ENCODE peak calls at places on chromosomes 1 and 21, in six cellular contexts. X is HCT116, M is K562, D is H1, N is HepG2, F is GM12878. C is an unnamed sample.

GRCh38 chr1:16440150-16440479 is 409 bp upstream of the NECAP2 start:
- DNase-seq in F (no peak), M (no peak), N (peak), X (no peak), D (no peak), C (no peak)

GRCh38 chr1:234149217-234149616 is 224.0 kb upstream of the COA6 start:
- DNase-seq in M (no peak), N (no peak), F (no peak), D (no peak), X (no peak), C (no peak)

GRCh38 chr1:7491089-7491817 is 279.8 kb upstream of the VAMP3 start:
- DNase-seq in D (no peak), N (no peak), X (no peak), M (no peak), F (no peak), C (peak)

GRCh38 chr1:6117064-6117463 is 63.1 kb downstream of the CHD5 start:
- DNase-seq in M (no peak), N (no peak), F (no peak), X (no peak), D (no peak), C (no peak)

GRCh38 chr1:94384485-94385353 is 33.5 kb upstream of the ABCD3 start:
- DNase-seq in D (no peak), X (no peak), N (peak), M (no peak), F (no peak), C (peak)

GRCh38 chr1:201538618-201539551 is at the start of gene NAV1:
- DNase-seq in N (no peak), M (peak), X (no peak), D (peak), F (no peak), C (peak)

GRCh38 chr1:32240140-32240951 is 6.7 kb upstream of the FAM167B start:
- DNase-seq in D (peak), N (no peak), F (no peak), M (no peak), X (peak), C (peak)

GRCh38 chr1:32241011-32241763 is 5.8 kb upstream of the FAM167B start:
- DNase-seq in M (peak), X (no peak), F (no peak), N (no peak), D (peak), C (peak)

GRCh38 chr1:201157949-201158348 is 3.7 kb upstream of the TMEM9 start:
- DNase-seq in F (no peak), X (no peak), N (no peak), D (no peak), M (no peak), C (no peak)

GRCh38 chr1:59805564-59805963 is 9.2 kb upstream of the HOOK1 start:
- DNase-seq in D (no peak), N (peak), X (no peak), F (no peak), M (no peak), C (no peak)

GRCh38 chr1:13956386-13956785 is 256.4 kb downstream of the PRDM2 start:
- DNase-seq in D (no peak), F (no peak), N (no peak), M (no peak), X (no peak), C (no peak)

GRCh38 chr1:167564592-167564991 is 11.0 kb upstream of the CREG1 start:
- DNase-seq in D (no peak), M (no peak), N (no peak), X (no peak), F (no peak), C (no peak)

GRCh38 chr1:155186955-155187891 is 13.6 kb downstream of the TRIM46 start:
- DNase-seq in N (no peak), X (no peak), D (no peak), M (no peak), F (no peak), C (no peak)

GRCh38 chr1:53134961-53135734 is 7.3 kb downstream of the SLC1A7 start:
- DNase-seq in N (no peak), F (no peak), D (no peak), X (no peak), M (peak), C (no peak)

GRCh38 chr1:67001682-67002425 is 52.1 kb downstream of the SLC35D1 start:
- DNase-seq in F (no peak), D (no peak), N (no peak), X (no peak), M (no peak), C (no peak)

GRCh38 chr1:183611021-183611420 is 20.8 kb upstream of the NCF2 start:
- DNase-seq in F (no peak), D (no peak), M (no peak), X (no peak), N (no peak), C (no peak)

GRCh38 chr1:50080904-50081586 is 27.7 kb upstream of the ELAVL4 start:
- DNase-seq in D (peak), M (no peak), X (no peak), F (no peak), N (peak), C (no peak)

GRCh38 chr1:118075116-118075515 is 109.9 kb downstream of the SPAG17 start:
- DNase-seq in D (no peak), N (no peak), M (no peak), X (no peak), F (no peak), C (no peak)

GRCh38 chr1:41695118-41695517 is 210.6 kb upstream of the EDN2 start:
- DNase-seq in D (no peak), F (no peak), N (no peak), M (no peak), X (no peak), C (no peak)

GRCh38 chr1:164662462-164662861 is 103.5 kb downstream of the PBX1 start:
- DNase-seq in F (no peak), M (no peak), N (no peak), D (no peak), X (no peak), C (no peak)

GRCh38 chr1:208475449-208475848 is 231.3 kb upstream of the PLXNA2 start:
- DNase-seq in X (no peak), D (no peak), N (no peak), F (no peak), M (no peak), C (no peak)

GRCh38 chr1:67189953-67190352 is 23.7 kb downstream of the IL23R start:
- DNase-seq in N (no peak), X (no peak), M (no peak), D (no peak), F (no peak), C (no peak)

GRCh38 chr1:51237714-51238403 is 1.8 kb downstream of the RNF11 start:
- DNase-seq in F (no peak), X (no peak), M (no peak), N (no peak), D (no peak), C (peak)

GRCh38 chr1:26045712-26046312 is at the start of gene SLC30A2:
- DNase-seq in F (no peak), X (no peak), D (peak), N (no peak), M (no peak), C (no peak)

GRCh38 chr1:158146165-158146564 is 34.5 kb upstream of the CD1D start:
- DNase-seq in D (no peak), X (no peak), N (no peak), F (no peak), M (peak), C (no peak)

GRCh38 chr1:19460535-19461351 is 24.6 kb downstream of the CAPZB start:
- DNase-seq in X (no peak), M (peak), F (no peak), N (no peak), D (no peak), C (no peak)

GRCh38 chr1:238488406-238488805 is 597.7 kb upstream of the ZP4 start:
- DNase-seq in F (no peak), D (no peak), N (no peak), M (no peak), X (no peak), C (no peak)

DNA sequence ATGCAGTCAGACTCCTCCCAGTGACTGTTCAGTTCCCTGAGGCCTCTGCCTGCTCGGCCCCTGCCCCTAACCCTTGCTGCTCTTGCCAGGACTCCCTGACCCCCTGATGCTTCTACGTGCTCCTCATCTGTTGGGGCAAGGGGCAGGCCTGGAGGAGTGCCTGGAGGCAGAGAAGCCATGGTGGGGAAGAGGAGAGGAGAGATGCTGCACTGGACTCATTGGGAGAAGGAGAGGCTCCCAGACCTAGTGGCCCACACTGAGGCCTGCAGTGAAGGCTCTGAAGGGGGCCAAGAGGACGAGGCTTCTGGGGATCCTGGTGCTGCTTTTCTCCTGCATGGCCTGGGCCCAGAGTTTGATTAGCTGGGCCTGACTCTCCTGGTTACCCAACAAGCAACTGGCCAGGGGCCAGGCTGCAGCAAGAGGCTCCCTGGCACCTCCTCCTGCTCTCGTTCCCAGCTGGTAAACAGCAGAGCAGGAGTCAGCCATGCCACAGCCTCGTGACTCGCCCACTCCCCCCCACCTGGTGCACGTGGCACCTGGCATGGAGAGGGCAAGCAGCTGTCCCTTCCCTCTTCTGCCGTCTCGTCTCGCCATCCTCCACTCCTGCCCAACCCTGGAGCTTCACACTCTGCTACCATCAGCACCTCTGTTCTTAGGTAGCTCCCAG is 849 bp upstream of the RORC start:
- DNase-seq in M (no peak), F (no peak), N (peak), X (no peak), D (no peak), C (no peak)
- TF ChIP-seq POLR2A in M (no peak), F (no peak), N (no peak), X (no peak), D (no peak), C (no peak)

DNA sequence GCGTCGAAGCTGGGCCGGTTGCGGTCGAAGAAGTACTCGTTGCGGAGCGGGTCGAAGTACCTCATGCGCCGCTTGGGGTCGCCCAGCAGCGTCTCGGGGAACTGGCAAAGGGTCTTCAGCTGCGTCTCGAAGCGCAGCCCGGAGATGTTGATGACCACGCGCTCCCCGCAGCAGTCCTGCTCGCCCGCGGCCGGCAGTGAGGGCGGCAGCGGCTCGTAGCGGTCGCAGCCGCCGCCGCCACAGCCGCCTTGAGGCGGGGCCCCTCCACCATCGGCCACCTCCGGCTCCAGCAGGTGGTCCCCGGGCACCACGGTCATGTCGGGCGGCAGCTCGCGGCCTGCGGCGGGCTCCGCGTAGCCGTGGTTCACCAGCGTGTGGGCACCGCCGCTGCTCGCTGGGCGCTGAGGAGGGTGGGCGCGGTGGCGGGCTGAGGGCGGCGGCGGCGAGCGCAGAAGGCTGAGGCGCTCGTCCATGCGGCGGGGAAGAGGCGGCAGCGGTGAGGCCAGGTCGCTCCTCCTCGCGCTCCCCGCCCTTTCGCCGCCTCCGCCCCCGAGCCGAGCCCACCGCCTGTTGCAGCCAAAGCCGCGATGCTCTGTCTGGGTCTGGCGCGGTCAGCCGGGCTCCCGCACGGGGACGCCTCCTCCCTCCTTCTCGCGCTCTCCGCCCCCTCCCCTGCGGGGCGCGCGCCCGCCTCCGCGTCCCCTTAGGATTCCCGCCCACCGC is at the start of gene KCNA3:
- DNase-seq in N (no peak), D (peak), X (no peak), M (no peak), F (no peak), C (no peak)
- TF ChIP-seq EZH2 in N (no peak), D (peak), X (no peak), M (no peak), F (no peak), C (peak)

GRCh38 chr1:151281225-151281968 is 702 bp upstream of the ZNF687 start:
- DNase-seq in N (peak), M (peak), D (peak), F (peak), X (peak), C (peak)

GRCh38 chr1:151286619-151287340 is 4.7 kb downstream of the ZNF687 start:
- DNase-seq in X (no peak), F (no peak), M (no peak), D (no peak), N (no peak), C (no peak)

GRCh38 chr1:151282883-151283725 is 1.0 kb downstream of the ZNF687 start:
- DNase-seq in X (no peak), N (peak), F (no peak), D (peak), M (peak), C (peak)

GRCh38 chr1:151284013-151284577 is 2.0 kb downstream of the ZNF687 start:
- DNase-seq in X (no peak), M (no peak), D (no peak), F (no peak), N (no peak), C (no peak)

GRCh38 chr1:151281969-151282882 is at the start of gene ZNF687:
- DNase-seq in D (peak), N (peak), M (peak), F (peak), X (peak), C (peak)
- TF ChIP-seq POLR2A in D (no peak), N (peak), M (peak), F (peak), X (peak), C (peak)

GRCh38 chr1:197918815-197919522 is 1.8 kb downstream of the LHX9 start:
- DNase-seq in M (no peak), N (no peak), F (no peak), X (no peak), D (peak), C (peak)

GRCh38 chr1:197921235-197922069 is 4.3 kb downstream of the LHX9 start:
- DNase-seq in M (no peak), F (no peak), N (no peak), D (peak), X (no peak), C (no peak)

GRCh38 chr1:197920345-197921117 is 3.4 kb downstream of the LHX9 start:
- DNase-seq in M (no peak), X (no peak), D (no peak), F (no peak), N (no peak), C (no peak)

GRCh38 chr1:197917813-197918646 is 858 bp downstream of the LHX9 start:
- DNase-seq in N (no peak), F (no peak), M (no peak), X (no peak), D (peak), C (peak)

DNA sequence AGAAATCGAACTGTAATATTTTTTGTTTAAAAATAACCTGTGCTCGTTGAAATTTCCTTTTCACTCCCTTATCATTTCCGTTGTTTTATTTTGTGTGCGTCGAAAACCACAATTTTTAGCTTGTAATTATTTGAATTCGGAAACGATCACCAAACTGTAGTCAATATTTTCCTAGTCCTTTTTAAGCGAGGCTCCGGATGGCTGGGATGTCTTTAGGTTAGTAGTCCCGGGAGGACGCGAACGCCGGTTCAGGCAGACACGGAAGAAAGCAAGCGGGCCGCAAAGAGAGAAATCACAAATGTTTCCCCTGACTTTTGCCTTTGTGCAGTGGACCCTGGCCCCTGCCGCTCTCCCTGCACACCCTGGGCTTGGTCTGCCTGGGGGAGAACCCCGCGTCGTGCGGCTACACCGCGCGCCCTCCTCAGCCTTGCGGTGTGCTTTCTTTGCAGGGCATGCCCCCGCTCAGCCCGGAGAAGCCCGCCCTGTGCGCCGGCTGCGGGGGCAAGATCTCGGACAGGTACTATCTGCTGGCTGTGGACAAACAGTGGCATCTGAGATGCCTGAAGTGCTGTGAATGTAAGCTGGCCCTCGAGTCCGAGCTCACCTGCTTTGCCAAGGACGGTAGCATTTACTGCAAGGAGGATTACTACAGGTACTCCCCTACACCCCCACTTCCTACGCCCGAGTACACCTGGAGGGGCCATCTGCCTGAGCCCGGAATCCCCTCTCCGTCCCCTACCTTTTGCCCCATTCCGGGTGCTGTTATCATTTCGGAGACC is 2.5 kb downstream of the LHX9 start:
- DNase-seq in F (no peak), X (no peak), M (no peak), N (no peak), D (peak), C (peak)
- TF ChIP-seq EZH2 in F (no peak), X (no peak), M (peak), N (no peak), D (peak), C (peak)

DNA sequence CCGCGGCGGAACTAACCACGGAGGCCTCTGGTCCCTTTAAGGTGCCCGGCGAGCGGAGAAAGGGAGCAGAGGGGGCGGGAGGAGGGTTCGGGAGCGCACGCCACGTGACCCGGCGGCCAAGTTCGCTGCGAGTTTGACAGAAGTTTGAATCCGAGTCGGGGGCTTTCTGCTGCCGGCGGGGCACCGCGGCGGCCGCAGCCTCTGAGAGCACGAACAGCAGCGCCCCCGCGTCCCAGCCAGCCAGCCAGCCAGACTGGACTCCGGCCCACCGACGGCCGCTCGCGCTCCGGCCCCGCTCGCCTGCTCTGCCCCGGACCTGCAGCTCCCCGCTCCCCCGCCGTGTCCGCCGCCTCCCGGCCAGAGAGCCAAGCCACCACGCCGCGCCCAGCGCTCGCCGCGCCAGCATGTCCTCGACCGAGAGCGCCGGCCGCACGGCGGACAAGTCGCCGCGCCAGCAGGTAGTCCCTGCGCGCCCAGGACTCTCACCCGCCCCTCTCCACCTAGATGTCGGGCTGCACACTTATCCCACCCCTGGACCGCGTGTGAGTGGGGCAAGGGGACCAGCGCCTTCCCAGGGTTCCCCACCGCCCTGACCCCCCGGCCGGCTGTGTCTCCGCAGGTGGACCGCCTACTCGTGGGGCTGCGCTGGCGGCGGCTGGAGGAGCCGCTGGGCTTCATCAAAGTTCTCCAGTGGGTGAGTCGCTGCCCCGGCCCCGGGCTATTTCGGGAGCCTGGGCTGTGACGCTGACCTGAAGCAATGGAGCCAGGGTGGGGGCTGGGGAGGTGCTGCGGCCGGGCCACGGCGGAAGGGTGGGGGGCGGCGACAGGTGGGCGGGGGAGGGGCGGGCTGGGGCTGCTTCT is at the start of gene SYPL2:
- DNase-seq in X (no peak), D (peak), M (peak), N (no peak), F (no peak), C (no peak)
- TF ChIP-seq POLR2A in X (no peak), D (no peak), M (no peak), N (no peak), F (no peak), C (no peak)

DNA sequence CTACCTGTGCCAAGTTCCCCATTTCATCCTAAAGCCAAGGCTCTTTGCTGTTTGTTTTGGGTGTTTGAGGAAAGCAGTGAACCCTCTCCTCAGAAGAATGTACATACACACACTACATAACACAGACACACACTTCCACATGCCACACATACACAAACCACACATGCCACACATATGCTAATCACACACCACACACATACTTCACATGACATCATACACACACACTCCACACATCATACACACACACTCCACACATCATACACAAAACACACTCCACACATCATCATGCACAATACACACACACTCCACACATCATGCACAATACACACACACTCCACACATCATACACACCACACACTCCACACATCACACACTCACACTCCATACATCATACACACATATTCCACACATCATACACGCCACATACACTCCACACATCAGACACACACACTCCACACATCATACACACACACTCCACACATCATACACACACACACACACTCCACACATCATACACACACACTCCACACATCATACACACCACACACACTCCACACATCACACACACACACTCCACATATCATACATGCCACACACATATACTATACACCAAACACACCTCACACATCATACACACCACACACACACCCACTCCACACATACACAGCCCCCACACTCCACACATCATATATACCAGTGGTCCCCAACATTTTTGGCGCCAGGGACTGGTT is 22.7 kb upstream of the ZNF436 start:
- DNase-seq in D (no peak), N (no peak), M (no peak), X (no peak), F (no peak), C (no peak)
- TF ChIP-seq EZH2 in D (no peak), N (no peak), M (no peak), X (no peak), F (no peak), C (no peak)

GRCh38 chr21:44317241-44317782 is 17.5 kb downstream of the PFKL start:
- DNase-seq in D (no peak), X (no peak), F (no peak), N (no peak), M (no peak), C (no peak)
- TF ChIP-seq POLR2A in D (no peak), X (no peak), F (no peak), N (no peak), M (no peak), C (no peak)

C was measured in endothelial cell of umbilical vein.